ENCODE peak calls at places on chromosomes 2 and 18, in eight cellular contexts. One of them, this sample, is unnamed.

GRCh38 chr2:209495855-209496585 is 72.2 kb downstream of the MAP2 start:
- DNase-seq in endodermal cell: no peak
- DNase-seq in neuronal stem cell: no peak
- DNase-seq in adrenal gland: peak; percentile 38
- DNase-seq in tibial nerve: no peak
- DNase-seq in sigmoid colon: no peak
- DNase-seq in mesenchymal stem cell: peak; percentile 94
- DNase-seq in ascending aorta: peak; percentile 17
- DNase-seq in this sample: peak; percentile 82

GRCh38 chr2:20567926-20568179 is 83.0 kb downstream of the HS1BP3 start:
- DNase-seq in endodermal cell: no peak
- DNase-seq in neuronal stem cell: no peak
- DNase-seq in adrenal gland: no peak
- DNase-seq in tibial nerve: no peak
- DNase-seq in sigmoid colon: no peak
- DNase-seq in mesenchymal stem cell: no peak
- DNase-seq in ascending aorta: no peak
- DNase-seq in this sample: no peak

GRCh38 chr2:27776097-27776496 is 4.6 kb downstream of the MRPL33 start:
- DNase-seq in endodermal cell: no peak
- DNase-seq in neuronal stem cell: no peak
- DNase-seq in adrenal gland: peak; percentile 92
- DNase-seq in tibial nerve: peak; percentile 48
- DNase-seq in sigmoid colon: peak; percentile 87
- DNase-seq in mesenchymal stem cell: no peak
- DNase-seq in ascending aorta: no peak
- DNase-seq in this sample: peak; percentile 80

GRCh38 chr2:239035361-239035814 is 187.5 kb downstream of the TWIST2 start:
- DNase-seq in endodermal cell: peak; percentile 90
- DNase-seq in neuronal stem cell: peak; percentile 41
- DNase-seq in adrenal gland: peak; percentile 67
- DNase-seq in tibial nerve: peak; percentile 57
- DNase-seq in sigmoid colon: peak; percentile 76
- DNase-seq in mesenchymal stem cell: peak; percentile 16
- DNase-seq in ascending aorta: no peak
- DNase-seq in this sample: peak; percentile 33

GRCh38 chr2:219207884-219208740 is 1.5 kb downstream of the ZFAND2B start:
- DNase-seq in endodermal cell: no peak
- DNase-seq in neuronal stem cell: no peak
- DNase-seq in adrenal gland: peak; percentile 19
- DNase-seq in tibial nerve: no peak
- DNase-seq in sigmoid colon: peak; percentile 55
- DNase-seq in mesenchymal stem cell: peak; percentile 50
- DNase-seq in ascending aorta: no peak
- DNase-seq in this sample: no peak

GRCh38 chr18:68376931-68377330 is 338.0 kb downstream of the TMX3 start:
- DNase-seq in endodermal cell: no peak
- DNase-seq in neuronal stem cell: no peak
- DNase-seq in adrenal gland: no peak
- DNase-seq in tibial nerve: no peak
- DNase-seq in sigmoid colon: no peak
- DNase-seq in mesenchymal stem cell: no peak
- DNase-seq in ascending aorta: no peak
- DNase-seq in this sample: no peak

GRCh38 chr2:224062481-224063307 is 23.6 kb upstream of the SERPINE2 start:
- DNase-seq in endodermal cell: no peak
- DNase-seq in neuronal stem cell: no peak
- DNase-seq in adrenal gland: no peak
- DNase-seq in tibial nerve: no peak
- DNase-seq in sigmoid colon: no peak
- DNase-seq in mesenchymal stem cell: peak; percentile 23
- DNase-seq in ascending aorta: no peak
- DNase-seq in this sample: no peak

GRCh38 chr2:192379736-192380135 is 185.0 kb upstream of the TMEFF2 start:
- DNase-seq in endodermal cell: no peak
- DNase-seq in neuronal stem cell: no peak
- DNase-seq in adrenal gland: no peak
- DNase-seq in tibial nerve: no peak
- DNase-seq in sigmoid colon: no peak
- DNase-seq in mesenchymal stem cell: no peak
- DNase-seq in ascending aorta: no peak
- DNase-seq in this sample: no peak

GRCh38 chr2:217823626-217824025 is 179.2 kb downstream of the TNS1 start:
- DNase-seq in endodermal cell: no peak
- DNase-seq in neuronal stem cell: no peak
- DNase-seq in adrenal gland: no peak
- DNase-seq in tibial nerve: no peak
- DNase-seq in sigmoid colon: no peak
- DNase-seq in mesenchymal stem cell: no peak
- DNase-seq in ascending aorta: no peak
- DNase-seq in this sample: no peak

DNA sequence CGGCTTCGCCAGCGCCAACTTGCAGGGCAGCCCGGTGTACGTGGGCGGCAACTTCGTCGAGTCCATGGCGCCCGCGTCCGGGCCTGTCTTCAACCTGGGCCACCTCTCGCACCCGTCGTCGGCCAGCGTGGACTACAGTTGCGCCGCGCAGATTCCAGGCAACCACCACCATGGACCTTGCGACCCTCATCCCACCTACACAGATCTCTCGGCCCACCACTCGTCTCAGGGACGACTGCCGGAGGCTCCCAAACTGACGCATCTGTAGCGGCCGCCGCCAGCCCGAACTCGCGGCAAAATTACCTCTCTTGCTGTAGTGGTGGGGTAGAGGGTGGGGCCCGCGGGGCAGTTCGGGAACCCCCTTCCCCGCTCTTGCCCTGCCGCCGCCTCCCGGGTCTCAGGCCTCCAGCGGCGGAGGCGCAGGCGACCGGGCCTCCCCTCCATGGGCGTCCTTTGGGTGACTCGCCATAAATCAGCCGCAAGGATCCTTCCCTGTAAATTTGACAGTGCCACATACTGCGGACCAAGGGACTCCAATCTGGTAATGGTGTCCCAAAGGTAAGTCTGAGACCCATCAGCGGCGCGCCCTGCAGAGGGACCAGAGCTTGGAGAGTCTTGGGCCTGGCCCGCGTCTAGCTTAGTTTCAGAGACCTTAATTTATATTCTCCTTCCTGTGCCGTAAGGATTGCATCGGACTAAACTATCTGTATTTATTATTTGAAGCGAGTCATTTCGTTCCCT is 15.1 kb downstream of the HOXD3 start:
- DNase-seq in endodermal cell: peak; percentile 75
- DNase-seq in neuronal stem cell: no peak
- DNase-seq in adrenal gland: no peak
- DNase-seq in tibial nerve: no peak
- DNase-seq in sigmoid colon: no peak
- DNase-seq in mesenchymal stem cell: no peak
- DNase-seq in ascending aorta: no peak
- DNase-seq in this sample: no peak
- H3K4me3 ChIP-seq in endodermal cell: no peak overlapping the region
- H3K4me3 ChIP-seq in neuronal stem cell: no peak overlapping the region
- H3K4me3 ChIP-seq in adrenal gland: no peak overlapping the region
- H3K4me3 ChIP-seq in tibial nerve: no peak overlapping the region
- H3K4me3 ChIP-seq in sigmoid colon: no peak overlapping the region
- H3K4me3 ChIP-seq in mesenchymal stem cell: no peak overlapping the region
- H3K4me3 ChIP-seq in ascending aorta: no peak overlapping the region
- H3K4me3 ChIP-seq in this sample: no peak overlapping the region

DNA sequence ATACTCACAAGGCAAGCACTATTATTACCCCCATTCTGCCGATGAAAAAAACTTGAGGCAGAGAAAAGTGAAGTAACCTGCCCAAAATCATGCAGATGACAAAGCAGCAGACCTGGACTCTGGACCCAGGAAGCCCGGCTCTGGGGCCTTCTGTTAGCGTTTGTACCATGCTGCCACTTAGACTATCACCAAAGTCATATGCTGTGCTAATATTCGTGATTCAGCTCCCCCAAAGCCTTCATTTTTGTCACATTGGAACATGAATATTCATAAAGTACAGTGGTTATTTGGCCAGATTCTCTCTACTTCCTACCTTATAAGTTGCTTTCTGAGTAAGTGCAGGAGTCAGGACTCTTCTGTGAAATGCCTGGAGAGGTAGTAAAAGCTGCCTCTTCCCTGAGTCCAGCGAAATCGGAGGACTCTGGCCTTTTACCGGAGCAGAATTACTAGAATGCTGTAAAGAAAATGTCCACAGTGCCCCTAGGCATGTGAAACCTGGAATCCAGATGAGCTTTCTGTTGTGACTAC is 86.7 kb downstream of the FTCDNL1 start:
- DNase-seq in endodermal cell: no peak
- DNase-seq in neuronal stem cell: no peak
- DNase-seq in adrenal gland: no peak
- DNase-seq in tibial nerve: no peak
- DNase-seq in sigmoid colon: no peak
- DNase-seq in mesenchymal stem cell: no peak
- DNase-seq in ascending aorta: no peak
- DNase-seq in this sample: no peak
- H3K27me3 ChIP-seq in endodermal cell: no peaks in the 10 kb centered on the region
- H3K27me3 ChIP-seq in neuronal stem cell: no peaks in the 10 kb centered on the region
- H3K27me3 ChIP-seq in adrenal gland: no peaks in the 10 kb centered on the region
- H3K27me3 ChIP-seq in tibial nerve: no peaks in the 10 kb centered on the region
- H3K27me3 ChIP-seq in sigmoid colon: no peaks in the 10 kb centered on the region
- H3K27me3 ChIP-seq in mesenchymal stem cell: no peaks in the 10 kb centered on the region
- H3K27me3 ChIP-seq in ascending aorta: no peaks in the 10 kb centered on the region
- H3K27me3 ChIP-seq in this sample: no peaks in the 10 kb centered on the region

DNA sequence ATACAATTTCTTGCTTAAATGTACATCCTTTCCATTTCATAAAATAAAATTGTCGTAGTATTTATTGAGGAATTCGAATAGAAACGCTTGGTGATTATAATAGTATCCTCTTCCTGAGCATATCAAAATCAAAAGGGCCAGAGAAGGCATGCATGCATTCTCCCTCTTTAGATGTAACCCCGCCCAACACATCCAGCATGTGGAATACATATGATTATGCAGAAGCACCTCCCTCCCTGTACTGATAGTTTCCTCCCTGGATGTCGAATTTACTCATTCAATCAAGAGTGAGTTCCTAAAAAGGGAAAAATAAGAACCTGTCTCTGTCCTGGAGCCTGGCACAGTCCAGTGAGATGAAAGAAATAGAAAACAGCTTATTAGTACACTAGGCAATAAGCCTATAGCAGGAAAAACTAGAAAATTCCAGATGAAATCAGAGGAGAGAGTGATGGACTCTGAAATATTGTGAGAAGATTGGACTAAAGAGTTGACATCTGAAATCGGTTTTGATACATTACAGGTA is 262.9 kb downstream of the RDH14 start:
- DNase-seq in endodermal cell: no peak
- DNase-seq in neuronal stem cell: no peak
- DNase-seq in adrenal gland: no peak
- DNase-seq in tibial nerve: no peak
- DNase-seq in sigmoid colon: no peak
- DNase-seq in mesenchymal stem cell: no peak
- DNase-seq in ascending aorta: no peak
- DNase-seq in this sample: no peak
- H3K4me3 ChIP-seq in endodermal cell: no peak overlapping the region
- H3K4me3 ChIP-seq in neuronal stem cell: no peak overlapping the region
- H3K4me3 ChIP-seq in adrenal gland: no peak overlapping the region
- H3K4me3 ChIP-seq in tibial nerve: no peak overlapping the region
- H3K4me3 ChIP-seq in sigmoid colon: no peak overlapping the region
- H3K4me3 ChIP-seq in mesenchymal stem cell: no peak overlapping the region
- H3K4me3 ChIP-seq in ascending aorta: no peak overlapping the region
- H3K4me3 ChIP-seq in this sample: no peak overlapping the region

DNA sequence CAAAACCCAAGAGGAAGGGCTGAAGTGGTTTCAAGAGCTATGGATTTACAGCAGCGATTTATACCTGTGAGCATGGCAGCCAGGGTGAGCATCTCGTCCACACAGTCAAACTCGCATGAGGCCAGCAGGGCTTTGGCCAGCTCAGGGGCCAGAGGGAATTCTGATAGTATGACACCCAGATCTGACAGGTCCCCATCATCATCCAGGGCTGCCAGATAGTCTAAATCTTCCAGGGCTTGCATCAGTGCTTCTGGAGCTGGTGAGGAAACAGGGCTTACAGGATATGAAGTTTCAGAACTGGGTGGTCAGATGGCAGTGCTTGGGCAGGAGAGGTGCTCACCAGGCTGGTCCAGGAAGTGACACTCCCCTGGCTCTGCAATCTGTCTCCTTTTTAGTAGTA is 3.5 kb downstream of the DQX1 start:
- DNase-seq in endodermal cell: no peak
- DNase-seq in neuronal stem cell: no peak
- DNase-seq in adrenal gland: no peak
- DNase-seq in tibial nerve: no peak
- DNase-seq in sigmoid colon: no peak
- DNase-seq in mesenchymal stem cell: no peak
- DNase-seq in ascending aorta: no peak
- DNase-seq in this sample: no peak
- H3K27me3 ChIP-seq in endodermal cell: peaks cover 67% of the 10 kb centered on the region
- H3K27me3 ChIP-seq in neuronal stem cell: no peaks in the 10 kb centered on the region
- H3K27me3 ChIP-seq in adrenal gland: peaks cover 30% of the 10 kb centered on the region
- H3K27me3 ChIP-seq in tibial nerve: peaks cover 37% of the 10 kb centered on the region
- H3K27me3 ChIP-seq in sigmoid colon: peaks cover 2% of the 10 kb centered on the region
- H3K27me3 ChIP-seq in mesenchymal stem cell: peaks cover 47% of the 10 kb centered on the region
- H3K27me3 ChIP-seq in ascending aorta: no peaks in the 10 kb centered on the region
- H3K27me3 ChIP-seq in this sample: peaks cover 5% of the 10 kb centered on the region

DNA sequence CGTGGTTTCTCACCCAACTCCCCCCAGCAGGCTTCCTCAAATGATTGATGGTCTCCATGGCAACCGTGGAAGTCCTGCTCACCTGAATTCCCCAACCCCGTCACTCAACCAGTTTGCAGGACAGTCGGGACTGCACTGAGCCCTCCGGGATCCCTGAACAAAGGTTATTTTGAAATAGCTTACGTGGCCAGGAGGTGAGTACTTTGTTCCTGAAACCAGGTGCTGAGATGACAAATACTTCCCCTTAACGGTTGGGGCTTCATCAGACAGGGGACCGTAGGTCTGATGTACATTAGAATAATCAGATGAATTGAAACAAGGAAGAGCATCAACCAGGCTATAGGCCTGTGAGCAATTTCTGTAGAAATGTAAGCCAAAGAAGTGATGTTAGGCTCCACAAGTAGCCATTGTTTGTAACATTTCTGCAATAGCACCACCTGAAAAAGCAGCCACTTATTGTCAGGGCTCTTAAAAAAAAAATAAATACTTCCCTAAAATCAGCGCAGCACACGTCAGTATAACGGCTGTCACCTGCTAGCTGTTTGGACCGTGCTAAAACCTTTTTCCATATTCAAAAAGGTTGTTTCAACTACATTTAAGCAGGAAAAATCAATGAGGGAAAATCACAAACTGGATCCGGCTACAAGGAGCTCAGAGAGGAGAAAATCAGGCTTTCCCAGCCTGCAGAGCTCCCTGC is 206.4 kb upstream of the ID2 start:
- DNase-seq in endodermal cell: no peak
- DNase-seq in neuronal stem cell: no peak
- DNase-seq in adrenal gland: no peak
- DNase-seq in tibial nerve: no peak
- DNase-seq in sigmoid colon: peak; percentile 44
- DNase-seq in mesenchymal stem cell: no peak
- DNase-seq in ascending aorta: no peak
- DNase-seq in this sample: no peak
- H3K4me3 ChIP-seq in endodermal cell: no peak overlapping the region
- H3K4me3 ChIP-seq in neuronal stem cell: no peak overlapping the region
- H3K4me3 ChIP-seq in adrenal gland: no peak overlapping the region
- H3K4me3 ChIP-seq in tibial nerve: no peak overlapping the region
- H3K4me3 ChIP-seq in sigmoid colon: no peak overlapping the region
- H3K4me3 ChIP-seq in mesenchymal stem cell: no peak overlapping the region
- H3K4me3 ChIP-seq in ascending aorta: no peak overlapping the region
- H3K4me3 ChIP-seq in this sample: no peak overlapping the region